ENCODE peak calls at places on chromosomes 13 and 19, in nine cellular contexts. V is epithelial cell of prostate, K is neuronal stem cell, F is fibroblast of lung, L is SJSA1, T is aorta, Z is substantia nigra, G is A549, D is IMR-90. O is an unnamed sample.

GRCh38 chr13:108681986-108682562 is 52.7 kb downstream of the MYO16 start:
- DNase-seq in T (no peak), D (peak; percentile 45), Z (no peak), F (no peak), V (no peak), K (no peak), L (no peak), G (no peak), O (no peak)

GRCh38 chr19:512548-513365 is 5.5 kb downstream of the TPGS1 start:
- DNase-seq in V (no peak), F (no peak), G (no peak), Z (no peak), K (no peak), T (peak; percentile 53), L (no peak), D (no peak), O (no peak)

GRCh38 chr13:111177081-111177711 is 62.1 kb downstream of the ARHGEF7 start:
- DNase-seq in K (no peak), Z (peak; percentile 85), G (no peak), L (peak; percentile 96), D (peak; percentile 68), T (peak; percentile 75), V (peak; percentile 27), F (peak; percentile 48), O (peak; percentile 67)

GRCh38 chr13:27034678-27035111 is 136.9 kb downstream of the USP12 start:
- DNase-seq in G (no peak), K (no peak), Z (peak; percentile 38), F (no peak), V (no peak), L (no peak), D (no peak), T (no peak), O (no peak)

GRCh38 chr13:109521719-109522118 is 264.7 kb downstream of the IRS2 start:
- DNase-seq in F (no peak), K (no peak), T (no peak), D (no peak), Z (no peak), V (no peak), G (no peak), L (no peak), O (no peak)

GRCh38 chr13:26605845-26606244 is 48.4 kb downstream of the WASF3 start:
- DNase-seq in D (no peak), T (no peak), L (no peak), Z (no peak), V (no peak), F (no peak), G (peak; percentile 3), K (no peak), O (no peak)

GRCh38 chr13:50358221-50358620 is 343.0 kb downstream of the KCNRG start:
- DNase-seq in D (no peak), F (peak; percentile 18), G (no peak), T (no peak), K (no peak), L (no peak), Z (peak; percentile 67), V (no peak), O (no peak)

GRCh38 chr13:24670174-24670573 is 10.0 kb upstream of the ATP12A start:
- DNase-seq in Z (no peak), K (no peak), T (no peak), F (no peak), V (no peak), L (no peak), G (no peak), D (no peak), O (no peak)

GRCh38 chr13:100811431-100811830 is 136.8 kb upstream of the TMTC4 start:
- DNase-seq in F (no peak), K (peak; percentile 33), T (no peak), L (no peak), V (no peak), G (no peak), Z (no peak), D (no peak), O (no peak)

GRCh38 chr19:1856698-1857603 is 6.4 kb downstream of the KLF16 start:
- DNase-seq in V (peak; percentile 18), D (peak; percentile 70), Z (peak; percentile 94), K (no peak), T (peak; percentile 91), F (peak; percentile 75), G (peak; percentile 71), L (no peak), O (peak; percentile 91)

GRCh38 chr19:45632468-45633196 is 6.6 kb downstream of the EML2 start:
- DNase-seq in L (peak; percentile 81), G (peak; percentile 98), F (peak; percentile 90), V (peak; percentile 98), K (peak; percentile 88), D (peak; percentile 89), Z (peak; percentile 65), T (peak; percentile 91), O (peak; percentile 73)

GRCh38 chr13:89554801-89555200 is 1792.7 kb upstream of the MIR17HG start:
- DNase-seq in D (no peak), L (no peak), F (no peak), G (no peak), K (no peak), V (no peak), Z (no peak), T (no peak), O (no peak)

GRCh38 chr13:99614465-99614885 is 113.2 kb downstream of the TM9SF2 start:
- DNase-seq in G (peak; percentile 50), Z (no peak), D (no peak), L (peak; percentile 78), V (peak; percentile 59), T (no peak), F (no peak), K (no peak), O (no peak)

GRCh38 chr13:20505405-20506366 is 20.0 kb downstream of the CRYL1 start:
- DNase-seq in D (no peak), V (no peak), K (no peak), Z (no peak), F (no peak), T (no peak), L (no peak), G (no peak), O (no peak)

GRCh38 chr19:41754596-41754995 is 734 bp upstream of the CEACAM6 start:
- DNase-seq in K (no peak), V (no peak), G (no peak), D (no peak), Z (no peak), F (no peak), L (no peak), T (no peak), O (no peak)

GRCh38 chr13:74082741-74083160 is 51.5 kb downstream of the KLF12 start:
- DNase-seq in L (no peak), K (no peak), Z (no peak), D (no peak), V (no peak), F (no peak), G (no peak), T (no peak), O (no peak)

GRCh38 chr19:28670894-28671293 is 542.1 kb downstream of the UQCRFS1 start:
- DNase-seq in L (no peak), Z (no peak), V (no peak), F (no peak), T (no peak), K (no peak), G (no peak), D (no peak), O (no peak)

GRCh38 chr13:28558126-28558525 is 63.2 kb upstream of the FLT1 start:
- DNase-seq in V (no peak), G (no peak), T (no peak), F (peak; percentile 88), L (peak; percentile 88), K (no peak), Z (no peak), D (peak; percentile 97), O (no peak)

GRCh38 chr19:16851031-16851712 is 22.0 kb downstream of the SIN3B start:
- DNase-seq in K (no peak), F (no peak), G (no peak), Z (no peak), D (peak; percentile 77), T (no peak), V (no peak), L (peak; percentile 29), O (no peak)

GRCh38 chr13:48142437-48142836 is 47.5 kb upstream of the MED4 start:
- DNase-seq in Z (no peak), D (no peak), F (no peak), K (no peak), V (no peak), L (no peak), G (no peak), T (no peak), O (no peak)

GRCh38 chr13:44300895-44301638 is 72.6 kb upstream of the SERP2 start:
- DNase-seq in F (peak; percentile 76), D (peak; percentile 87), K (no peak), G (peak; percentile 61), V (peak; percentile 64), T (peak; percentile 65), Z (peak; percentile 76), L (peak; percentile 50), O (no peak)
- H3K27ac ChIP-seq in F (peak overlapping the region; percentile 5), D (no peak overlapping the region), K (no peak overlapping the region), G (peak overlapping the region; percentile 97), V (peak overlapping the region; percentile 85), T (peak overlapping the region; percentile 7), Z (no peak overlapping the region), L (peak overlapping the region; percentile 7), O (peak overlapping the region; percentile 67)

DNA sequence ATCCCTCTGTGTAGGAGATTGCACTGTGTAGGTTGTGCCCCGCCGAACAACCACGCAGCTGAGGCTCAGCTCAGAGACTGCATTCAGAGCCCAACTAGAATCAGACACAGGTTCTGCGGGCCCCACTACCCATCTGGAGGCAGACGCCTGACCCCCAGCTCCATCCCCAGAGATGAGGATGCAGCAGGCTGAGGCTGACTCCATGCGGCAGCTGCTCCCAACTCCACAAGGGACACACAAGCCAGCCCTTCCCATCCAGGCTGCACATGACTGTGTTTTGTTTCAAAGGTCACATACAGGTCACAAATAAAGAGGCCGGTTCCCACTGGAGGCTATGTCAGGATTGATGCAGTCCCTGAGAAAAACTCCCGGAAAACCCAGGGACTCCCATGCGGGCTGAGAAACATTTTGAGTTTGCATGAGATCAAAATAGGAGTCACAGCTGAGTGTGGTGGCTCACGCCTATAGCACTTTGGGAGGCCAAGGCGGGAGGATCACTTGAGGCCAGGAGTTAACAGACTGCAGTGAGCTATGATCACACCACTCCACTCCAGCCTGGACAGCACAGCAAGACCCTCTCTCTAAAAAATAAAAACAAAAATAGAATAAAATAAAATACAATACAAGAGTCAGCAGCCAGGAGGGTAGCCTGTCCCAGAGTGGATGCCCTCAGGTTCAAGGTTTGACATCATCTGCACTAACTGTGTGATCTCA is 14.0 kb downstream of the ELL start:
- DNase-seq in F (peak; percentile 57), G (no peak), Z (no peak), L (no peak), V (no peak), K (no peak), D (peak; percentile 39), T (no peak), O (no peak)
- H3K27ac ChIP-seq in F (peak overlapping the region; percentile 13), G (no peak overlapping the region), Z (peak overlapping the region; percentile 45), L (no peak overlapping the region), V (no peak overlapping the region), K (no peak overlapping the region), D (no peak overlapping the region), T (no peak overlapping the region), O (peak overlapping the region; percentile 95)

GRCh38 chr19:15431396-15432017 is 12.7 kb upstream of the AKAP8L start:
- DNase-seq in L (no peak), T (no peak), F (no peak), K (no peak), G (no peak), D (no peak), V (no peak), Z (no peak), O (no peak)
- H3K27ac ChIP-seq in L (no peak overlapping the region), T (no peak overlapping the region), F (peak overlapping the region; percentile 72), K (no peak overlapping the region), G (peak overlapping the region; percentile 99), D (peak overlapping the region; percentile 96), V (peak overlapping the region; percentile 22), Z (peak overlapping the region; percentile 51), O (no peak overlapping the region)

GRCh38 chr13:43364210-43365041 is 341.0 kb downstream of the DNAJC15 start:
- DNase-seq in T (peak; percentile 48), Z (peak; percentile 8), G (no peak), F (peak; percentile 47), D (peak; percentile 70), V (no peak), K (no peak), L (peak; percentile 72), O (no peak)
- H3K27ac ChIP-seq in T (no peak overlapping the region), Z (peak overlapping the region; percentile 67), G (no peak overlapping the region), F (peak overlapping the region; percentile 34), D (peak overlapping the region; percentile 39), V (no peak overlapping the region), K (no peak overlapping the region), L (peak overlapping the region; percentile 75), O (no peak overlapping the region)